ENCODE peak calls at places on chromosomes 11 and 22, in six cellular contexts. V is HFF-Myc, U is uterus, W is adrenal gland, N is cardiac fibroblast, M is neural progenitor cell. J is an unnamed sample.

GRCh38 chr11:100632970-100633452 is 54.1 kb upstream of the ARHGAP42 start:
- DNase-seq in M (no peak), U (peak; percentile 34), N (peak; percentile 59), W (peak; percentile 85), V (no peak), J (peak; percentile 38)

GRCh38 chr11:1746516-1746931 is 3.9 kb downstream of the IFITM10 start:
- DNase-seq in V (no peak), M (no peak), U (no peak), N (no peak), W (peak; percentile 87), J (no peak)

GRCh38 chr11:96648991-96649390 is 259.2 kb downstream of the JRKL start:
- DNase-seq in W (no peak), N (no peak), M (peak; percentile 29), U (no peak), V (no peak), J (no peak)

GRCh38 chr22:47588583-47588970 is 826.1 kb downstream of the TBC1D22A start:
- DNase-seq in V (no peak), W (no peak), N (no peak), M (no peak), U (no peak), J (no peak)

GRCh38 chr11:41498726-41499125 is 39.3 kb upstream of the LRRC4C start:
- DNase-seq in M (no peak), W (no peak), V (no peak), U (no peak), N (peak; percentile 47), J (no peak)

GRCh38 chr11:118339281-118340045 is 3.0 kb downstream of the CD3D start:
- DNase-seq in N (no peak), W (no peak), V (no peak), M (no peak), U (no peak), J (no peak)

GRCh38 chr22:26767351-26767970 is 110.1 kb downstream of the MIAT start:
- DNase-seq in V (no peak), N (no peak), M (no peak), W (no peak), U (no peak), J (no peak)

GRCh38 chr11:19978668-19979518 is 181.4 kb downstream of the DBX1 start:
- DNase-seq in N (peak; percentile 91), M (no peak), W (no peak), V (no peak), U (peak; percentile 66), J (peak; percentile 61)

GRCh38 chr11:34652191-34652958 is 31.5 kb downstream of the EHF start:
- DNase-seq in V (no peak), M (no peak), W (no peak), U (no peak), N (peak; percentile 39), J (no peak)

GRCh38 chr11:66136752-66137123 is 66.7 kb downstream of the PACS1 start:
- DNase-seq in U (no peak), W (no peak), V (no peak), N (peak; percentile 77), M (no peak), J (no peak)

GRCh38 chr11:82719316-82719715 is 14.3 kb downstream of the FAM181B start:
- DNase-seq in M (peak; percentile 13), W (no peak), N (no peak), V (no peak), U (no peak), J (no peak)

GRCh38 chr11:111633756-111634362 is 31.6 kb downstream of the SIK2 start:
- DNase-seq in U (no peak), V (no peak), M (no peak), N (peak; percentile 62), W (no peak), J (no peak)

GRCh38 chr11:45089845-45090499 is 56.5 kb upstream of the PRDM11 start:
- DNase-seq in V (no peak), M (peak; percentile 63), W (peak; percentile 59), U (no peak), N (peak; percentile 68), J (no peak)

GRCh38 chr11:7890417-7891179 is 40.5 kb downstream of the OR10A6 start:
- DNase-seq in M (peak; percentile 11), U (no peak), W (no peak), N (no peak), V (no peak), J (no peak)

GRCh38 chr11:87114093-87114492 is 76.4 kb downstream of the TMEM135 start:
- DNase-seq in V (no peak), U (no peak), M (no peak), W (no peak), N (no peak), J (no peak)

GRCh38 chr22:19679476-19680099 is 34.7 kb upstream of the SEPTIN5 start:
- DNase-seq in W (peak; percentile 60), U (no peak), M (peak; percentile 53), V (no peak), N (no peak), J (peak; percentile 53)

GRCh38 chr11:115616941-115617340 is 112.7 kb upstream of the CADM1 start:
- DNase-seq in M (no peak), W (peak; percentile 75), V (peak; percentile 25), N (no peak), U (peak; percentile 24), J (no peak)

GRCh38 chr11:130548491-130548833 is 100.0 kb downstream of the ADAMTS15 start:
- DNase-seq in N (peak; percentile 39), M (no peak), U (no peak), W (no peak), V (no peak), J (no peak)

GRCh38 chr11:106012744-106013143 is 9.3 kb downstream of the MSANTD4 start:
- DNase-seq in U (no peak), W (no peak), V (peak; percentile 20), N (peak; percentile 94), M (no peak), J (no peak)

GRCh38 chr22:31140746-31141145 is 438 bp upstream of the PLA2G3 start:
- DNase-seq in V (no peak), M (no peak), N (no peak), W (no peak), U (no peak), J (no peak)

GRCh38 chr22:44181912-44182590 is 1.3 kb downstream of the PARVG start:
- DNase-seq in M (no peak), V (no peak), N (no peak), W (no peak), U (no peak), J (no peak)

DNA sequence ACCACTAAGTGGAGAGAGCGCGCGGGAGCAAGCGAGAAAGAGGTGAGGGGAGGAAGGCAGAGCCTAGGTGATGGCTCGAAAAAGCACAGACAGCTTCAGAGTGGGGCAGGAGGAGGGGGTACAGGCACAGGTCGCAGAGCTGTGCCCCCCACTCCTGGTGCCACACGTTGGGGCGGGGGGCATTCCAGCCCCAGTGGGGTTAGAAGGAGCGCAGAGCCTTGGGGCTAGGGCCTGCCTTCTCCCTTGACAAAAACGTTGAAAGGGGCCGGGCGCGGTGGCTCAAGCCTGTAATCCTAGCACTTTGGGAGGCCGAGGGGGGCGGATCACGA is 41.6 kb upstream of the ISX start:
- DNase-seq in M (no peak), U (no peak), V (no peak), N (no peak), W (no peak), J (no peak)
- TF ChIP-seq CTCF in M (no peak), U (no peak), V (no peak), N (no peak), W (no peak), J (peak; percentile 19)

DNA sequence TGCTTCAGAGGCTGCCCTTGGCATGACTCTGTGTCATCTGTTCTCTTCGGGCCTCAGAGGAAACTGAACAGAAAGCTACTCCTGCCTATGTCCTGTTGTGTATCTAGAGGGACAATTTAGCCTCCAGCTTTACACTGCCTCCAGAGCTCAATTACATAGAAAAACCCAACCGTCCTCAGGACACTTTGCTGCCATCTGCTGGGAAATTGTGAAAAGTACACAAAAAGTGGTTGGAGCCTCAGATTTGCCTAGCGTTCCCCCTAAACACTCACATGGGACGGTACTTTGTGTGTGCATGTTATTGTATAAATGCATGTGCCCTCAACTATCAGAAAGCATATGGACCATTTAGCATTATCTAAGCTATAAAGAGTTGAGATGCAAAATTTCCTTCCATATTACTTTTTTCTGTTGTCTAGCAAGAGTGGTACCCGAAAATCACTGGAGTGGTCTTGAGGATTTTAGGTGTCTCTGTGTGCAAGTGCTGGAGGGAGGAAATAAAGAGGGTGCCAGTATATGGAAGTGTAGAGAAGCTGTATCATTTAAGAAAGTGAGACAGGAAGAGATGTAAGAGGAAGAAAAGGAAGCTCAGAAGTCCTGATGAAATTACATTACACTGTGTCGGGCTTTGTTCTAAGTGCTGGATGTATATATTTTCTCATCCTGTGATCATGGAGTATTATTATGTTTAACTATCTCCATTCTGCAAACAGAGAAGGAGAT is 8.7 kb upstream of the MS4A4E start:
- DNase-seq in N (peak; percentile 33), U (no peak), M (peak; percentile 63), V (no peak), W (peak; percentile 59), J (peak; percentile 13)
- TF ChIP-seq CTCF in N (peak; percentile 37), U (peak; percentile 34), M (peak; percentile 65), V (no peak), W (peak; percentile 70), J (peak; percentile 41)

GRCh38 chr11:64219354-64219684 is 6.7 kb downstream of the TRPT1 start:
- DNase-seq in N (no peak), U (peak; percentile 19), W (no peak), V (no peak), M (no peak), J (no peak)

GRCh38 chr11:64219755-64220154 is 6.2 kb downstream of the TRPT1 start:
- DNase-seq in M (peak; percentile 1), N (no peak), W (no peak), V (no peak), U (peak; percentile 19), J (no peak)

GRCh38 chr11:64220271-64220670 is 5.7 kb downstream of the TRPT1 start:
- DNase-seq in U (no peak), V (no peak), M (peak; percentile 0), N (no peak), W (no peak), J (no peak)

GRCh38 chr11:64218628-64219353 is 7.2 kb downstream of the TRPT1 start:
- DNase-seq in U (peak; percentile 21), M (peak; percentile 1), W (no peak), V (no peak), N (no peak), J (no peak)

DNA sequence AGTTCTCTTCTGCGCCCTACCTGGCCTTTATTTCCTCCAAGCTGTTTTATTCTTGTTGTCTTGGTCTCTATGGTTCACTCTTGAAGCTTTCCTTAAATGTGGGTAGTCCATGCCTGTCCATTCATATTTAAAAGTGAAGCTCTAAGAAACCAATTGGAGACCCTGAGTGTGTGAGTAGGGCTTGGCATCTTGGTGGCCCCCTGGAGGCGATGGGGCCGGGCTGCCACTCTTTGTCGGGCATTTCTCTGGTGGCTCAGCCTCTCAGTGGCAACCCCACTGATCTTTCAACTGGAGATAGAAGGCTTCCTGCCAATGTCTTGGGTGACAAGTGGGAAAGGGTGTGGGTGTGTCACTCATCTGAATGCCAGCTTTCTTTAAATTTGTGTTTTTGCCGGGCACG is 9.1 kb downstream of the TRPT1 start:
- DNase-seq in N (no peak), M (peak; percentile 2), W (no peak), V (no peak), U (no peak), J (no peak)
- TF ChIP-seq CTCF in N (no peak), M (no peak), W (no peak), V (no peak), U (no peak), J (no peak)

GRCh38 chr11:93611836-93612677 is 49.4 kb upstream of the CEP295 start:
- DNase-seq in V (no peak), M (no peak), N (no peak), W (no peak), U (no peak), J (peak; percentile 14)

GRCh38 chr11:93608280-93608862 is 53.1 kb upstream of the CEP295 start:
- DNase-seq in V (no peak), M (no peak), U (no peak), N (no peak), W (no peak), J (no peak)

GRCh38 chr11:93613432-93613831 is 48.0 kb upstream of the CEP295 start:
- DNase-seq in M (no peak), U (no peak), W (no peak), V (no peak), N (no peak), J (no peak)

GRCh38 chr11:93614111-93614784 is 47.2 kb upstream of the CEP295 start:
- DNase-seq in V (no peak), U (no peak), M (peak; percentile 60), N (no peak), W (no peak), J (no peak)
- TF ChIP-seq CTCF in V (peak; percentile 21), U (no peak), M (peak; percentile 50), N (peak; percentile 25), W (no peak), J (no peak)

J was measured in Calu3.